ENCODE peak calls at places on chromosomes 7 and 10, in ten cellular contexts. Q, B, E, Z, V, U, K, S, Y and N are unnamed samples.

GRCh38 chr10:80289451-80290287 is at the start of gene MAT1A:
- DNase-seq in Q (peak), B (peak), E (no peak), Z (no peak), V (peak), U (no peak), K (no peak), S (peak), Y (no peak), N (no peak)

GRCh38 chr7:43693687-43694398 is 35.5 kb downstream of the COA1 start:
- DNase-seq in Q (peak), B (peak), E (no peak), Z (no peak), V (no peak), U (no peak), K (no peak), S (peak), Y (no peak), N (no peak)

GRCh38 chr10:4450981-4451501 is 375.0 kb upstream of the AKR1E2 start:
- DNase-seq in Q (peak), B (peak), E (no peak), Z (no peak), V (no peak), U (no peak), K (no peak), S (peak), Y (no peak), N (no peak)

GRCh38 chr7:141201145-141201885 is 127.5 kb downstream of the TMEM178B start:
- DNase-seq in Q (no peak), B (no peak), E (no peak), Z (no peak), V (no peak), U (no peak), K (no peak), S (no peak), Y (peak), N (no peak)

GRCh38 chr7:11458736-11459483 is 373.1 kb downstream of the THSD7A start:
- DNase-seq in Q (peak), B (peak), E (no peak), Z (no peak), V (no peak), U (no peak), K (no peak), S (peak), Y (no peak), N (no peak)

GRCh38 chr10:26579256-26580063 is 118.0 kb upstream of the PDSS1 start:
- DNase-seq in Q (no peak), B (no peak), E (no peak), Z (no peak), V (no peak), U (no peak), K (no peak), S (no peak), Y (no peak), N (no peak)

GRCh38 chr10:76073524-76073923 is 642.1 kb downstream of the LRMDA start:
- DNase-seq in Q (no peak), B (no peak), E (no peak), Z (no peak), V (no peak), U (no peak), K (no peak), S (no peak), Y (no peak), N (no peak)

GRCh38 chr7:74059037-74059436 is 24.6 kb upstream of the LIMK1 start:
- DNase-seq in Q (no peak), B (no peak), E (peak), Z (no peak), V (peak), U (no peak), K (no peak), S (no peak), Y (no peak), N (no peak)

GRCh38 chr10:95237376-95238170 is 43.5 kb downstream of the ACSM6 start:
- DNase-seq in Q (no peak), B (peak), E (no peak), Z (no peak), V (no peak), U (no peak), K (no peak), S (no peak), Y (no peak), N (no peak)

GRCh38 chr7:150373049-150373801 is 4.6 kb downstream of the REPIN1 start:
- DNase-seq in Q (no peak), B (no peak), E (no peak), Z (no peak), V (no peak), U (no peak), K (no peak), S (peak), Y (peak), N (no peak)

GRCh38 chr10:117610321-117610720 is 67.8 kb downstream of the EMX2 start:
- DNase-seq in Q (no peak), B (no peak), E (no peak), Z (no peak), V (no peak), U (no peak), K (no peak), S (no peak), Y (peak), N (no peak)

GRCh38 chr7:144780071-144780608 is 55.7 kb downstream of the TPK1 start:
- DNase-seq in Q (no peak), B (peak), E (no peak), Z (no peak), V (no peak), U (no peak), K (no peak), S (peak), Y (no peak), N (no peak)

GRCh38 chr7:90690159-90690858 is 94.2 kb downstream of the CDK14 start:
- DNase-seq in Q (no peak), B (no peak), E (no peak), Z (no peak), V (no peak), U (no peak), K (no peak), S (no peak), Y (no peak), N (no peak)

GRCh38 chr10:95821766-95822165 is 65.8 kb downstream of the ENTPD1 start:
- DNase-seq in Q (no peak), B (no peak), E (no peak), Z (no peak), V (no peak), U (no peak), K (no peak), S (no peak), Y (no peak), N (no peak)

GRCh38 chr10:78952686-78953085 is 116.1 kb upstream of the ZMIZ1 start:
- DNase-seq in Q (peak), B (peak), E (no peak), Z (no peak), V (no peak), U (peak), K (no peak), S (no peak), Y (no peak), N (no peak)

GRCh38 chr10:6336013-6336412 is 133.3 kb downstream of the PFKFB3 start:
- DNase-seq in Q (no peak), B (no peak), E (no peak), Z (no peak), V (no peak), U (no peak), K (no peak), S (no peak), Y (no peak), N (no peak)

GRCh38 chr10:4623757-4624420 is 202.1 kb upstream of the AKR1E2 start:
- DNase-seq in Q (peak), B (peak), E (no peak), Z (no peak), V (no peak), U (no peak), K (no peak), S (peak), Y (no peak), N (no peak)

GRCh38 chr7:47792521-47793121 is 155.6 kb downstream of the PKD1L1 start:
- DNase-seq in Q (no peak), B (peak), E (no peak), Z (no peak), V (no peak), U (no peak), K (no peak), S (peak), Y (peak), N (no peak)

GRCh38 chr10:95706990-95707389 is 13.3 kb upstream of the TCTN3 start:
- DNase-seq in Q (no peak), B (no peak), E (no peak), Z (no peak), V (no peak), U (no peak), K (no peak), S (no peak), Y (no peak), N (no peak)

GRCh38 chr10:90718185-90718584 is 139.7 kb downstream of the HTR7 start:
- DNase-seq in Q (no peak), B (peak), E (no peak), Z (no peak), V (no peak), U (no peak), K (no peak), S (no peak), Y (no peak), N (no peak)

DNA sequence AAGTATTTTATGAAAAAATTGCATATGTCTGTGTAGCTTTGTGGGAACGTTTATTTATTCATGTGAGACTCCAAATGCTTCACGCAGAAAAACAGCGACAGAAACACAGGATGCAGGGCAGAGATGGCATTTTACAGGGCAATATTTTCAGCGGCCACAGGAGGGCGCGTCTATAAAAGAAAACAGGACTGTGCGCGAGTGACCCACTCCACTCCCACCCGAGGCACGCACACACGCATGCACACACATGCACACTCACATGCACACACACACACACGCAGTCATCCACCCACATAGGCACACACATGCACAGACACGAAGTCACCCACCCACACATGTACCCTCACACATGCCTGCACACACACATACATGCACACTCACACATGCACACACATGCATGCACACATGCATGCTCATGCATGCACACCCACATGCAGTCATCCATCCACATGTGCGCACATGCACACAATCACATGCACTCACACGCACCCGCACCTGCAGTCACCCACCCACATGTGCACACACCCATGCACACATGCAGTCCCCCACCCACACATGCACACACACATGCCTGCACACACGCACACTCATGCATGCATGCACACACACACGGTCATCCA is 96.3 kb downstream of the DNAJB6 start:
- DNase-seq in Q (peak), B (peak), E (peak), Z (peak), V (no peak), U (no peak), K (peak), S (peak), Y (peak), N (peak)
- TF ChIP-seq CTCF in Q (peak), B (peak), E (peak), Z (peak), V (peak), U (peak), K (peak), S (peak), Y (peak), N (peak)

DNA sequence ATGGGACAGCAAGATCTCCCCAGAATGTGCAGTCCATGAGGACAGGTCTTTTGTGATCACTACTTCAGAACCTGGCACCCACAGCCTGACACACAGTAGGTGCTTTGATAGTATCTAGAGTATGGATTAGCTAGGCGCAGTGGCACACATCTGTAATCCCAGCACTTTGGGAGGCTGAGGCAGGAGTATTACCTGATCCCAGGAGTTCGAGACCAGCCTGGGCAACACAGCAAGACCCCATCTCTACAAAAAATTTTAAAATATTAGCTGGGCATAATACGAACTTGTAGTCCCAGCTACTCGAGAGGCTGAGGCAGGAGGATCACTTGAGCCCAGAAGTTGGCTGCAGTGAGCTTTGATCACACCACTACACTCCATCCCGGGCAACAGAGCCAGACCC is 22.3 kb upstream of the ARPC1B start:
- DNase-seq in Q (no peak), B (no peak), E (no peak), Z (no peak), V (no peak), U (no peak), K (no peak), S (no peak), Y (no peak), N (no peak)
- TF ChIP-seq CTCF in Q (no peak), B (no peak), E (no peak), Z (no peak), V (no peak), U (no peak), K (no peak), S (no peak), Y (no peak), N (no peak)

GRCh38 chr7:87935373-87935706 is 1.3 kb downstream of the ADAM22 start:
- DNase-seq in Q (no peak), B (no peak), E (no peak), Z (no peak), V (no peak), U (no peak), K (no peak), S (no peak), Y (no peak), N (no peak)

GRCh38 chr7:87933605-87933952 is 472 bp upstream of the ADAM22 start:
- DNase-seq in Q (no peak), B (no peak), E (no peak), Z (no peak), V (no peak), U (no peak), K (no peak), S (no peak), Y (no peak), N (no peak)

GRCh38 chr7:87934699-87935372 is 785 bp downstream of the ADAM22 start:
- DNase-seq in Q (no peak), B (peak), E (peak), Z (no peak), V (no peak), U (no peak), K (peak), S (no peak), Y (peak), N (no peak)

DNA sequence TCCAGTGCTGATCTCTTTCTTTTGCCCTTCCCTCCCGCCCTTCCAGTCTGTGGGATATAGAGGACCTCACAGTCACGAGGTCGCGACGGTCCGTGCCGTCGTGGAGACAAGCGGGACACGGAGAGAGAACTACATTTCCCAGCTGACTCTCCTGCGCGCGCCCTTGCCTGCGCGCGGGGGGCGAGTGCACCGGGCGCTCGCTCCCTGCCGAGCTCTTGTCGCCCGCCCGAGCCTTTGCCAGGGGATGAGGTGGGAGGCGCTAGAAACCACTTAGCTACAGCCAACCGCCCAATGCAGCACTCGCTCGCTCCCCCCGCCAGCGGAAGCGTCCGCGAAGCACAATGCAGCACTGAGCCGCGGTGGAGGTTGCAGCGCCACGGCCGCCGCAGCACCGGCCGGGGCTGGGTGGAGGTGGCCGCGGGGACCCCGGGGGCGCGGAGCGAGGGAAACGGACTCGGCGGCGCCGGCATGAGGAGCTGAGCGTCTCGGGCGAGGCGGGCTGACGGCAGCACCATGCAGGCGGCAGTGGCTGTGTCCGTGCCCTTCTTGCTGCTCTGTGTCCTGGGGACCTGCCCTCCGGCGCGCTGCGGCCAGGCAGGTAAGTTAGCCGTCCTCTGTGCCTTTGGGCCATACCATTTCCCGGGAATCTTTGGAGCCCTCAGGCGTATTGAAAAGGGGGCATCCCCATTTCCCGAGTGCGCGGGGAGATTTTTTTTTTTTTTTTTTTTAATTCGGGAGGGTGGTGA is at the start of gene ADAM22:
- DNase-seq in Q (peak), B (peak), E (peak), Z (peak), V (peak), U (peak), K (peak), S (peak), Y (peak), N (peak)
- TF ChIP-seq CTCF in Q (no peak), B (no peak), E (no peak), Z (no peak), V (no peak), U (no peak), K (no peak), S (no peak), Y (peak), N (peak)

DNA sequence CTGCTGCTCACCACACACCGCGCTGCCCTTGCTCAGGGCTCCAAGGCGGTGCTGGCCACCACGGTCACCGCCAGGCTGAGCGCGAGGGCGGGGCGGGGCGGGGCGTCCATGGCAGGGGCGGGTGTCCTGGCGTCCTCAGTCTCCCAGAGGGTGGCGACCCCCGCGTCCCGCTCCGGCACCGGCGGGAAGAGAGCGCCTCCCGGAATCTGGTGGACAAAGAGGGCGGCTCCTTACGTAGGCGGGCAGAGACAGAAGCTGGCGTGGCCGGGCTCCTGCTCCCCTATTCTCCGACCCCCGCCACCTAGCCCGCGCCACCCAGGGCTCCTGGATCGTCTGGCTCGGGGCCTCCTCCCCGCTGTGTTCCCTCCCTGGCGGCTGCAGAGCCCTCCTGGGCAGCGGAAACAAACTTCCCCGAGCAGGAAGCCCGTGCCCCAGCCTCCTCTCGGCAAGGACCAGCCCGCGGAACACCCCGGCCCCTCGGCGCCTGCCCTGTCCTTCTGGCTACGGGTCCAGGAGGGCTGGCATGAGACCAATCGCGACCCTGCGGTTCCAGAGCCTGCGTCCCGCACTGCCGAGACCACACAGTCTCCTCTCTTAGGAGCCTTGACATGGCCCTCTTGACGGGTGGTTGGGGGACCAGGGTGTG is 133.8 kb upstream of the ZNF92 start:
- DNase-seq in Q (no peak), B (no peak), E (no peak), Z (no peak), V (peak), U (no peak), K (no peak), S (no peak), Y (peak), N (peak)
- TF ChIP-seq CTCF in Q (no peak), B (no peak), E (no peak), Z (no peak), V (no peak), U (no peak), K (no peak), S (no peak), Y (peak), N (no peak)

DNA sequence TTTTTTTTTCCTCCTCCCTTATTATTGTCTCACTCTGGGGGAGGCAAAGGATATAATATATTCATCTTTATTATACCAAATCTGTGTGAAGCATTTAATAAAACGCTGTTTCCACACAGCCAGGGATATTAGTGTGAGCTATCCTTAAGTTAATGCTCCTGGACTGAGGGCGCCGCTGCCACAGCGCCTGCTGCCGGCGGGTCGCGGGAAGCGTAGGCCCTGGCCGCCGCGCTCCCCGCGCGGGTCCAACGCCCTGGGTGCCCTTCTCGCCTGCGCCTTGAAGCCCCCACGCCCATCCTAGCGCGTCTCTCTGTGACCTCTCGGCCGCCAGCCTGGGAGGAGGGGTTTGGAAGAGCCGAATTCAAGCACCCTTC is 9.5 kb upstream of the LBX1 start:
- DNase-seq in Q (no peak), B (no peak), E (no peak), Z (no peak), V (no peak), U (no peak), K (no peak), S (no peak), Y (peak), N (no peak)
- TF ChIP-seq CTCF in Q (peak), B (peak), E (peak), Z (peak), V (peak), U (peak), K (no peak), S (peak), Y (peak), N (peak)

DNA sequence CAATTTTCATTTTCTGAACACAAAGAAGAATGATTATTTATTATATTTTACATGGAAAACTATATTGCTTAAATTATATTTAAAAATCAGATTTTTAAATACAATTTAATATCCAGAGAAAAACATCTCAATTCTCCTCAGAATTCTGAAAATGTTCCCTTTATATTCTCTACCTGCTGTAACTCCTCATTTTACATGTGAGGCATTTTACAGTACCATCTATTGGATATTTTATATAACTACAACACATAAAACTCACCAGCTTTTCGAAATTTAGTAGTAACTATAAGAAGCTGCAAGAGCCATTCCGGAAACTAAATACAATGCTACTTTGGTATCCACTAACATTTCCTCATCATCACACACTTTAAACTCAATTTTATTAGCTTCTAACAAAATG is 264.6 kb downstream of the DGKB start:
- DNase-seq in Q (no peak), B (peak), E (no peak), Z (no peak), V (no peak), U (no peak), K (no peak), S (peak), Y (no peak), N (no peak)
- TF ChIP-seq CTCF in Q (no peak), B (peak), E (no peak), Z (no peak), V (no peak), U (no peak), K (no peak), S (no peak), Y (no peak), N (peak)